ENCODE peak calls at places on chromosomes 6 and 20, in four cellular contexts. G is HepG2, U is K562, O is SK-N-SH. J is an unnamed sample.

GRCh38 chr6:42423244-42423643 is 28.5 kb downstream of the TRERF1 start:
- DNase-seq in U (no peak), O (no peak), G (no peak), J (no peak)

GRCh38 chr6:33668914-33669313 is 42.6 kb downstream of the UQCC2 start:
- DNase-seq in U (peak; percentile 63), O (no peak), G (no peak), J (no peak)

GRCh38 chr6:114304304-114304887 is 38.4 kb downstream of the HS3ST5 start:
- DNase-seq in O (no peak), U (no peak), G (peak; percentile 19), J (no peak)

GRCh38 chr6:448296-449056 is 56.9 kb downstream of the IRF4 start:
- DNase-seq in G (no peak), U (no peak), O (no peak), J (no peak)

GRCh38 chr6:31058128-31058894 is 48.0 kb downstream of the MUC22 start:
- DNase-seq in O (peak; percentile 42), G (peak; percentile 61), U (peak; percentile 58), J (no peak)

GRCh38 chr6:27250955-27251671 is 3.6 kb downstream of the PRSS16 start:
- DNase-seq in U (peak; percentile 98), O (peak; percentile 59), G (no peak), J (peak; percentile 99)

GRCh38 chr6:39884696-39885095 is 49.6 kb downstream of the MOCS1 start:
- DNase-seq in O (no peak), G (no peak), U (no peak), J (no peak)

GRCh38 chr6:119587537-119587936 is 238.0 kb upstream of the MAN1A1 start:
- DNase-seq in U (no peak), G (no peak), O (no peak), J (no peak)

GRCh38 chr6:43817192-43817591 is 47.2 kb downstream of the VEGFA start:
- DNase-seq in G (peak; percentile 72), U (peak; percentile 71), O (no peak), J (peak; percentile 65)

GRCh38 chr20:31538327-31538726 is 24.1 kb downstream of the HM13 start:
- DNase-seq in G (no peak), U (no peak), O (no peak), J (no peak)

GRCh38 chr20:13291167-13291566 is 70.1 kb downstream of the ISM1 start:
- DNase-seq in U (no peak), O (no peak), G (no peak), J (no peak)

GRCh38 chr6:93295631-93296030 is 123.7 kb downstream of the EPHA7 start:
- DNase-seq in G (no peak), O (no peak), U (no peak), J (no peak)

GRCh38 chr6:16625319-16626240 is 135.7 kb downstream of the ATXN1 start:
- DNase-seq in U (no peak), O (no peak), G (no peak), J (no peak)

GRCh38 chr20:14477125-14477524 is 139.7 kb upstream of the FLRT3 start:
- DNase-seq in G (no peak), U (no peak), O (no peak), J (no peak)

GRCh38 chr6:30888472-30889137 is 4.3 kb downstream of the DDR1 start:
- DNase-seq in U (peak; percentile 58), O (peak; percentile 33), G (no peak), J (peak; percentile 5)

GRCh38 chr6:5302220-5302946 is 41.1 kb downstream of the FARS2 start:
- DNase-seq in G (no peak), O (peak; percentile 12), U (peak; percentile 79), J (no peak)

GRCh38 chr6:149015224-149015876 is 268.5 kb downstream of the UST start:
- DNase-seq in O (no peak), U (no peak), G (no peak), J (no peak)

GRCh38 chr6:42400031-42400760 is 51.5 kb downstream of the TRERF1 start:
- DNase-seq in U (no peak), G (no peak), O (no peak), J (no peak)

GRCh38 chr6:13710552-13711383 is 867 bp downstream of the RANBP9 start:
- DNase-seq in G (peak; percentile 67), O (peak; percentile 83), U (peak; percentile 74), J (peak; percentile 47)

GRCh38 chr6:17932362-17932852 is 55.0 kb downstream of the KIF13A start:
- DNase-seq in O (no peak), G (peak; percentile 92), U (peak; percentile 82), J (no peak)

GRCh38 chr20:21202284-21202683 is 76.4 kb downstream of the KIZ start:
- DNase-seq in G (peak; percentile 16), U (no peak), O (no peak), J (no peak)

GRCh38 chr20:53186630-53187029 is 214.5 kb downstream of the TSHZ2 start:
- DNase-seq in O (no peak), U (peak; percentile 36), G (no peak), J (no peak)

GRCh38 chr6:41785689-41786450 is 1.6 kb upstream of the TOMM6 start:
- DNase-seq in O (no peak), G (no peak), U (no peak), J (peak; percentile 49)

GRCh38 chr6:40931927-40932326 is 107.1 kb downstream of the UNC5CL start:
- DNase-seq in O (no peak), G (no peak), U (no peak), J (no peak)

GRCh38 chr20:44650777-44651493 is 564 bp downstream of the ADA start:
- DNase-seq in U (no peak), O (no peak), G (no peak), J (no peak)

GRCh38 chr6:11323666-11324452 is 91.4 kb upstream of the NEDD9 start:
- DNase-seq in O (no peak), G (peak; percentile 86), U (no peak), J (no peak)

GRCh38 chr6:30238178-30238795 is 25.1 kb upstream of the TRIM26 start:
- DNase-seq in O (peak; percentile 44), U (peak; percentile 65), G (peak; percentile 60), J (peak; percentile 27)

GRCh38 chr6:106027760-106028159 is 58.4 kb upstream of the PRDM1 start:
- DNase-seq in G (no peak), O (no peak), U (no peak), J (no peak)

GRCh38 chr20:573414-574296 is 30.1 kb upstream of the CSNK2A1 start:
- DNase-seq in O (no peak), G (no peak), U (no peak), J (no peak)

GRCh38 chr6:466564-466963 is 75.0 kb downstream of the IRF4 start:
- DNase-seq in G (no peak), U (no peak), O (no peak), J (no peak)

GRCh38 chr20:25288291-25289181 is 40.7 kb downstream of the PYGB start:
- DNase-seq in O (no peak), G (no peak), U (no peak), J (no peak)

GRCh38 chr6:38192011-38192410 is 372.5 kb downstream of the ZFAND3 start:
- DNase-seq in O (no peak), G (no peak), U (no peak), J (no peak)

GRCh38 chr6:142331601-142332000 is 29.8 kb downstream of the ADGRG6 start:
- DNase-seq in G (no peak), O (no peak), U (no peak), J (no peak)

GRCh38 chr20:49964964-49965780 is 17.6 kb upstream of the SNAI1 start:
- DNase-seq in U (peak; percentile 87), G (peak; percentile 76), O (peak; percentile 78), J (peak; percentile 81)

GRCh38 chr20:9590189-9590588 is 75.8 kb downstream of the LAMP5 start:
- DNase-seq in O (no peak), U (no peak), G (no peak), J (no peak)

GRCh38 chr6:132830236-132830799 is 15.9 kb downstream of the RPS12 start:
- DNase-seq in O (peak; percentile 57), U (peak; percentile 35), G (peak; percentile 33), J (no peak)

DNA sequence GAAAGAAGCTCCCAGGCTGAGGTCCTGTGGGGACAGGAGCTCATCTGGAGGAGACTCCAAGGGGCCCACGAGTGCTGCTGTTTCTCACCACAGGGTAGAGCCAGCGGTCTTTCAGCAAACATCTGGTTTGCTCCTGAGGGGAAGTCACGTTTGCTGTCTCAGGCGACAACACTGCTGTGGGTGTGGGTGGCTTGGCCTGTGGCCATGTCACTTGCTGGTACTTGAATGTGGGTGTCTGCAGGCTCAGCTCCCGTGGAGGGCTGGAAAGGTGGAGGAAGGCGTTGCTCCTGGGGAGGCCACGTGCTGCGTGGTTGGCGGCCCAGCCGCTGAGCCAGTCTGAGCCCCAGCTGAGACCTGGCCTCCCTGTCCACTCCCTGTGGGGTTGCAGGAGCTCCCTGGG is 52.8 kb upstream of the MPC1 start:
- DNase-seq in O (peak; percentile 71), U (no peak), G (no peak), J (no peak)
- TF ChIP-seq USF2 in O (no peak), U (no peak), G (no peak), J (no peak)

DNA sequence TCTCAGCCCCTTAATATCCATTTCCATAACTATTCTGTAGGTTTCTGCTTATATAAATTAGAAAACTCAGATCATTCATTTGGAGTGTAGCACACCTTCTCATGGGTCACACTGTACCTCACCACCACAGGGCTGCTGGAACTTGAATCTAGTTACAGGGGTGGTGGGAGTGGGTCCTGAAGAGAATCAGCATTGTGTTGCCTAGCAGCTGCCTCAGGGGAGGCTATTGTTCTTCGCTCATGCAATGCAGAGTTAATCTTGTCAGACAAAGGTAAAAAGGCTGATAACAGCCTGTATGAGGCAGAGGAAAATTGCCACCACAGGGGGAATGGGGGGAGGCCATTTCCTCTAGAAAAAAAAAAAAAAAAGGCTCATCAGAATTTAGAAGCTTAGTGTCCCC is 496.0 kb upstream of the ADGRB3 start:
- DNase-seq in U (no peak), O (no peak), G (no peak), J (peak; percentile 26)
- TF ChIP-seq FOXJ3 in U (no peak), O (no peak), G (no peak), J (no peak)

GRCh38 chr6:63491104-63491503 is 81.2 kb upstream of the LOC128125822 start:
- DNase-seq in O (no peak), U (no peak), G (no peak), J (no peak)
- TF ChIP-seq USF2 in O (no peak), U (no peak), G (no peak), J (no peak)

GRCh38 chr6:45421700-45422540 is 44.2 kb upstream of the SUPT3H start:
- DNase-seq in G (peak; percentile 16), U (peak; percentile 62), O (peak; percentile 76), J (peak; percentile 45)
- TF ChIP-seq FOXJ3 in G (no peak), U (no peak), O (no peak), J (no peak)